ENCODE peak calls at places on chromosomes 16 and 17, in six cellular contexts. Z is OCI-LY7; E is NCI-H1694 treated with DMSO at 0.1 percent for 48 hours; I is T-helper 2 cell; D is activated CD8-positive, alpha-beta memory T cell treated with anti-CD3 and anti-CD28 coated beads, Interleukin-2, amount 50 U/mL, for 4 hours; R is PC-9. V is an unnamed sample.

GRCh38 chr17:69669441-69670178 is 255.1 kb downstream of the MAP2K6 start:
- DNase-seq in E (no peak), I (no peak), Z (no peak), D (no peak), R (no peak), V (no peak)

GRCh38 chr17:10265100-10265810 is 66.8 kb upstream of the GAS7 start:
- DNase-seq in E (no peak), D (no peak), R (no peak), Z (no peak), I (no peak), V (no peak)

GRCh38 chr17:58415371-58416055 is 1.8 kb downstream of the RNF43 start:
- DNase-seq in Z (no peak), D (no peak), E (no peak), R (no peak), I (no peak), V (no peak)

GRCh38 chr16:4385066-4385788 is 13.6 kb downstream of the VASN start:
- DNase-seq in E (no peak), Z (no peak), I (no peak), D (no peak), R (no peak), V (no peak)

GRCh38 chr17:44773140-44773539 is 14.4 kb downstream of the ADAM11 start:
- DNase-seq in Z (no peak), E (no peak), D (no peak), I (no peak), R (no peak), V (no peak)

GRCh38 chr16:1812732-1813163 is 13.9 kb downstream of the HAGH start:
- DNase-seq in E (peak; percentile 11), Z (peak; percentile 35), R (no peak), D (peak; percentile 54), I (peak; percentile 30), V (peak; percentile 41)

GRCh38 chr16:65908568-65908967 is 457.9 kb upstream of the CDH5 start:
- DNase-seq in I (no peak), R (no peak), D (no peak), E (no peak), Z (no peak), V (no peak)

GRCh38 chr17:41695954-41696720 is 7.5 kb downstream of the EIF1 start:
- DNase-seq in D (peak; percentile 74), R (peak; percentile 46), Z (peak; percentile 90), I (peak; percentile 66), E (peak; percentile 90), V (peak; percentile 95)

GRCh38 chr17:65027305-65027704 is 29.2 kb downstream of the GNA13 start:
- DNase-seq in I (peak; percentile 31), R (peak; percentile 47), D (peak; percentile 58), E (no peak), Z (no peak), V (peak; percentile 80)

GRCh38 chr16:58331024-58331707 is 36.3 kb upstream of the PRSS54 start:
- DNase-seq in I (no peak), D (no peak), R (no peak), Z (peak; percentile 60), E (peak; percentile 3), V (no peak)

GRCh38 chr17:73156887-73157870 is 7.6 kb upstream of the SSTR2 start:
- DNase-seq in D (no peak), Z (no peak), I (no peak), R (no peak), E (peak; percentile 58), V (no peak)

GRCh38 chr17:81438024-81438664 is 42.9 kb downstream of the BAHCC1 start:
- DNase-seq in Z (no peak), R (no peak), D (no peak), I (no peak), E (no peak), V (no peak)

GRCh38 chr16:9647981-9648701 is 534.1 kb downstream of the GRIN2A start:
- DNase-seq in R (no peak), I (no peak), Z (peak; percentile 22), D (no peak), E (peak; percentile 31), V (peak; percentile 73)

GRCh38 chr17:67488161-67488560 is 111.1 kb downstream of the PITPNC1 start:
- DNase-seq in D (no peak), E (no peak), I (no peak), R (no peak), Z (no peak), V (peak; percentile 19)

GRCh38 chr17:42009170-42009569 is 8.1 kb downstream of the DNAJC7 start:
- DNase-seq in E (no peak), R (no peak), I (no peak), Z (peak; percentile 21), D (no peak), V (no peak)

GRCh38 chr17:18285296-18285695 is 24.8 kb downstream of the MIEF2 start:
- DNase-seq in D (no peak), Z (no peak), R (no peak), E (no peak), I (no peak), V (no peak)

GRCh38 chr16:86751081-86752030 is 173.0 kb downstream of the FOXL1 start:
- DNase-seq in I (no peak), D (no peak), E (no peak), R (no peak), Z (no peak), V (no peak)

GRCh38 chr17:17472333-17472920 is 4.4 kb upstream of the MED9 start:
- DNase-seq in Z (no peak), D (no peak), E (no peak), R (no peak), I (no peak), V (no peak)

GRCh38 chr16:59971264-59971663 is 1237.1 kb upstream of the GOT2 start:
- DNase-seq in I (no peak), D (no peak), R (no peak), Z (no peak), E (no peak), V (no peak)

GRCh38 chr17:39928868-39929651 is 1.5 kb downstream of the LRRC3C start:
- DNase-seq in R (peak; percentile 18), D (no peak), I (no peak), Z (no peak), E (no peak), V (no peak)

V was measured in trophoblast cell.